ENCODE peak calls at places on chromosomes 3 and 15, in nine cellular contexts. X, I, E, V, F, O, Y, H and K are unnamed samples.

GRCh38 chr15:75097939-75098338 is 74.5 kb downstream of the PPCDC start:
- DNase-seq in H (no peak), E (no peak), X (no peak), O (no peak), Y (no peak), V (no peak), F (no peak), I (no peak), K (no peak)

GRCh38 chr3:63977893-63978292 is 45.4 kb downstream of the PSMD6 start:
- DNase-seq in V (no peak), H (no peak), X (no peak), O (no peak), F (no peak), I (no peak), E (no peak), Y (no peak), K (no peak)

GRCh38 chr15:64751464-64751863 is 23.9 kb downstream of the RBPMS2 start:
- DNase-seq in X (no peak), V (no peak), F (no peak), H (no peak), Y (no peak), I (no peak), O (no peak), E (no peak), K (no peak)

GRCh38 chr3:39990532-39990931 is 181.1 kb downstream of the MYRIP start:
- DNase-seq in H (peak; percentile 56), V (peak; percentile 74), Y (no peak), E (peak; percentile 48), O (peak; percentile 33), I (no peak), X (peak; percentile 72), F (peak; percentile 58), K (peak; percentile 24)

GRCh38 chr3:40079845-40080240 is 229.7 kb upstream of the EIF1B start:
- DNase-seq in X (no peak), H (no peak), I (no peak), F (no peak), Y (no peak), V (no peak), O (no peak), E (no peak), K (no peak)

GRCh38 chr3:134649106-134649705 is 1.6 kb downstream of the KY start:
- DNase-seq in Y (no peak), V (no peak), O (no peak), I (no peak), H (no peak), X (no peak), F (no peak), E (no peak), K (no peak)

GRCh38 chr3:135516143-135516542 is 449.4 kb upstream of the PPP2R3A start:
- DNase-seq in Y (no peak), V (no peak), H (no peak), F (no peak), X (peak; percentile 12), I (no peak), E (no peak), O (no peak), K (no peak)

GRCh38 chr3:128584412-128585020 is 66.1 kb downstream of the RPN1 start:
- DNase-seq in F (peak; percentile 92), O (peak; percentile 74), H (peak; percentile 85), X (peak; percentile 31), E (peak; percentile 71), I (peak; percentile 73), V (peak; percentile 83), Y (peak; percentile 68), K (peak; percentile 60)

GRCh38 chr3:182710557-182711157 is 82.6 kb upstream of the ATP11B start:
- DNase-seq in X (peak; percentile 47), E (no peak), Y (no peak), F (peak; percentile 37), I (no peak), O (peak; percentile 36), H (no peak), V (no peak), K (no peak)

GRCh38 chr3:64445318-64446300 is 220.3 kb upstream of the PRICKLE2 start:
- DNase-seq in Y (peak; percentile 26), X (peak; percentile 5), O (peak; percentile 35), H (peak; percentile 60), E (peak; percentile 60), F (no peak), I (peak; percentile 43), V (peak; percentile 35), K (peak; percentile 60)

GRCh38 chr3:2661078-2661477 is 449.1 kb downstream of the IL5RA start:
- DNase-seq in E (no peak), V (no peak), Y (no peak), X (no peak), O (no peak), H (no peak), F (no peak), I (no peak), K (no peak)

GRCh38 chr3:149448331-149448831 is 26.1 kb upstream of the TM4SF4 start:
- DNase-seq in E (no peak), Y (no peak), F (peak; percentile 51), X (no peak), H (no peak), I (no peak), O (no peak), V (no peak), K (no peak)

GRCh38 chr3:146625117-146625775 is 20.1 kb upstream of the PLSCR5 start:
- DNase-seq in I (no peak), H (no peak), F (no peak), E (no peak), Y (no peak), X (no peak), O (no peak), V (no peak), K (no peak)

GRCh38 chr3:163347944-163348343 is 1730.4 kb downstream of the SI start:
- DNase-seq in E (no peak), I (no peak), H (no peak), O (no peak), X (no peak), Y (no peak), F (no peak), V (no peak), K (no peak)

GRCh38 chr3:177483182-177483967 is 286.1 kb upstream of the TBL1XR1 start:
- DNase-seq in I (no peak), X (peak; percentile 64), H (peak; percentile 27), V (peak; percentile 23), Y (no peak), F (no peak), O (no peak), E (no peak), K (no peak)

DNA sequence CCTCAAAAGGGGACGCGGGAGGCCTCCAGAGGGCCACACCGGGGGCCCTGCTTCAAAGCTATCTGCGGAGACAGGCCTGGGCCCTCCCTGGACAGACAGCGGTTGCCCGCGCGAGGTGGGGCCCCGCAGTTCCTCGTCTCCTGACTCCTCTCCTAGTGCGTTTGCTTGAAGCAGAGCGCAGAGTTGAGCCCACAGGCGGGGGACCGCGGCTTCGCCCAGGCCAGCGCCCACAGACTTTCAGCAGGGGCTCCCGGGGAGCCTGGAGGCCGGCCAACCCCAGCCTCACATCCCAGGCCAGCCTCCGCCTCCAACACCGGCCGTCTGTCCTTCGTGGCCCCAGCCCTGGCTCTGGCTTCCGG is 540 bp upstream of the ADAMTS7 start:
- DNase-seq in E (no peak), I (peak; percentile 26), X (no peak), O (no peak), H (no peak), V (peak; percentile 26), F (no peak), Y (peak; percentile 35), K (peak; percentile 88)
- TF ChIP-seq CTCF in E (no peak), I (no peak), X (no peak), O (peak; percentile 20), H (no peak), V (no peak), F (no peak), Y (no peak), K (peak; percentile 38)

GRCh38 chr3:24522155-24522579 is 27.5 kb upstream of the THRB start:
- DNase-seq in E (no peak), F (no peak), Y (no peak), H (no peak), V (peak; percentile 20), X (no peak), O (no peak), I (no peak), K (peak; percentile 20)
- TF ChIP-seq POLR2A in E (no peak), F (no peak), Y (no peak), H (no peak), V (no peak), X (no peak), O (no peak), I (no peak), K (no peak)

DNA sequence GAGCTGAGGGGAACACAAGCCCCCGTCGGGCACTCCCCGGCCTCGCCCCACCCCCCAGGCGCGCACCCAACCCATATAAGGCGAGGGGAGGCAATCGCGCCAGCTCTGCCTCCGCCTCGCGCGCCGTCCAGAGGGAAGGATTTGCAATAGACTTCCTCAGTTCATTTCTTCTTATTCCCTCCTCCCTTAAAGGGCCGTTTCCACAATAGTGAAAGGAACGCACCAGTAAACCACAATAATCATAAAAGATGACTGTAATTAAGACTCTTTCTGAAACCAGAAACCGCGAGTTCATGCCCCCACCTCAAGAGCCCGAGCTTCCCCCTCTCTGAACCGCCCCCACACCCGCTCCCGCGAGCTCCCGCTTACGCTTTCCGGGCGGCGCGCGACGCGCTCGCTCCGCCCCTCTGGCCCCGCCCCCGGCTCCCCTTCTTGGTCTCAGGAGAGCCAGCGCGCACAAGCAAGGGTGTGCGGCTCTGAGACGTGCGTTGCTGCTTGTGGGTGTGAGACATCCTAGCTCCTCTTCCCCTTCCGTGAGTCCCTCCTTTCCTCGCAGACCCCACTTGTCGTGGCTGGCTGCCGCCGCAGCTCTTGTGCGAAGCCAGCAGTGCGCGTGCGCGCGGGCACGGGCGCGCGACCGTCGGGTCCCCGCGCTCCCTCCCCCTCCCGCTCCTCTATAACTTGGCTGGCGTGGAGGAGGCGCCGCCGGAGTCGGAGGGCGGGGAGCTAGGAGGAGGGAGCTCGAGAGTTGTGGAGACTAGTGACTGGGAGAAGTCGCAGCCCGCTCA is at the start of gene DIPK2A:
- DNase-seq in Y (peak; percentile 97), I (peak; percentile 97), E (peak; percentile 95), O (peak; percentile 85), V (peak; percentile 97), X (peak; percentile 85), H (peak; percentile 94), F (peak; percentile 95), K (peak; percentile 99)
- TF ChIP-seq CTCF in Y (no peak), I (no peak), E (no peak), O (no peak), V (no peak), X (no peak), H (no peak), F (no peak), K (no peak)

DNA sequence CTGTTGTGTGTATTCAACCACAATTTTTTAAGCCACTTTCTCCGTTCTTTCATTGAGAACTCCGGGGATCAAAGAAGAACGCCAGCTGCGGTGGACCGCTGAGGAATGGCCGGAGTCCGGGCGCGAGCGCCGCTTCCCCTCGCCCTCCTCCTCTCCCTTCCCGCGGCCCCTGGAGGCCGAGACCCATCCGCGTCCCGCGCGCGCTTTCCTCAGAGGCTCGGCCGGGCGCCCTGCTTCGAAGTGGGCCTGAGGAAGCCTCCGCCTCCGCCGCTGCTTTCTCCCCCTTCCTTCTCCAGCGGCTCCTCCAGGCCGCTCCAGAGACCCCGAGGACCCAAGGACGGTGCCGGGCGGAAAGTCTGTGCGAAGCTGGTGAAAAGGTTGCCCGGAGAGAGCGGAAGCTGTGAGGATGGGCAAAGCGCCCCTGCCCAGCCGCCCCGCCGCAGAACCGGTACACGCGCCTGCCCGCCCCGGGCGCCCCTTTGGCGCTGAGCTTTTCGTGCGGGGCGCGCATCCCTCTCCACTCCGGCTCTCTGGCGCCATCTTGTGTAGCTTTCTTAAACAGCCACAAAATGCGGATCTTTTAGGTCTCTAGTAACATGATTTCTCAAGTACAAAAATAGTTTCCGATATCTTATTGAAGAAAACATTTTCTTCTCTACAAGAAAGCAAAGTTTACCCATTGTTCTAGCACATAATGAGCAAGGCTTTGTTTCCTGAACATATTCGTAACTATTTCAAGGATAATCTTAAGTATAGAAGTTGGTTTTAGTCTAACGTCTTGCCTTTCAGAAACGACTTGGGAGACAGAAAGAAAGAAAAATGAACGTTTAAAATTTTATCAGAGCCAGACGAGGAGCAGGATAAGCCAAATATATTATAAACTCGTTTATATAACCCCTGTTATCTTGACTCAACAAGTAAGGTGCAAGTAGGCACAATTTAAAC is 59.2 kb upstream of the FAM174B start:
- DNase-seq in O (peak; percentile 71), I (peak; percentile 69), Y (peak; percentile 75), F (peak; percentile 78), H (peak; percentile 73), X (peak; percentile 76), V (peak; percentile 89), E (peak; percentile 77), K (peak; percentile 92)
- TF ChIP-seq POLR2A in O (peak; percentile 49), I (no peak), Y (no peak), F (no peak), H (no peak), X (no peak), V (no peak), E (no peak), K (no peak)